ENCODE peak calls at places on chromosomes 16 and 17, in six cellular contexts. M, C, V, K, J and S are unnamed samples.

GRCh38 chr17:50841949-50842354 is 6.6 kb downstream of the WFIKKN2 start:
- DNase-seq in M (peak), C (peak), V (peak), K (peak), J (peak), S (peak)

GRCh38 chr17:72539981-72540897 is 419.4 kb downstream of the SOX9 start:
- DNase-seq in M (peak), C (peak), V (peak), K (peak), J (peak), S (no peak)

GRCh38 chr16:48999508-48999907 is 282.1 kb downstream of the CBLN1 start:
- DNase-seq in M (no peak), C (no peak), V (no peak), K (no peak), J (no peak), S (no peak)

GRCh38 chr16:3035289-3035971 is 1.3 kb downstream of the BICDL2 start:
- DNase-seq in M (no peak), C (no peak), V (no peak), K (no peak), J (no peak), S (no peak)

GRCh38 chr17:21463779-21464407 is 87.7 kb downstream of the KCNJ12 start:
- DNase-seq in M (no peak), C (no peak), V (no peak), K (no peak), J (no peak), S (no peak)

GRCh38 chr17:1473841-1474240 is 17.8 kb upstream of the CRK start:
- DNase-seq in M (no peak), C (no peak), V (no peak), K (no peak), J (no peak), S (no peak)

GRCh38 chr17:74877592-74878543 is 5.1 kb upstream of the FDXR start:
- DNase-seq in M (peak), C (no peak), V (no peak), K (no peak), J (peak), S (no peak)

GRCh38 chr16:10941127-10941933 is 938 bp downstream of the DEXI start:
- DNase-seq in M (no peak), C (no peak), V (no peak), K (no peak), J (no peak), S (no peak)

GRCh38 chr17:77881545-77881944 is 77.0 kb upstream of the TNRC6C start:
- DNase-seq in M (no peak), C (no peak), V (peak), K (peak), J (no peak), S (no peak)

GRCh38 chr17:48970865-48971687 is 2.7 kb upstream of the GIP start:
- DNase-seq in M (no peak), C (no peak), V (no peak), K (no peak), J (no peak), S (no peak)

GRCh38 chr16:68776821-68777485 is 39.9 kb downstream of the CDH1 start:
- DNase-seq in M (no peak), C (no peak), V (no peak), K (peak), J (no peak), S (no peak)